ENCODE peak calls at places on chromosomes 16 and 17, in five cellular contexts. V is transverse colon, J is A549, Q is mucosa of descending colon, D is breast epithelium. U is an unnamed sample.

GRCh38 chr17:78933959-78934568 is 8.9 kb upstream of the TIMP2 start:
- DNase-seq in V (peak), J (peak), Q (peak), D (peak), U (peak)

GRCh38 chr17:18041776-18042175 is 2.6 kb downstream of the GID4 start:
- DNase-seq in V (no peak), J (peak), Q (no peak), D (no peak), U (peak)

GRCh38 chr17:66547170-66547865 is 244.9 kb downstream of the PRKCA start:
- DNase-seq in V (no peak), J (peak), Q (no peak), D (no peak), U (peak)

GRCh38 chr16:66903544-66904427 is 14.9 kb downstream of the CDH16 start:
- DNase-seq in V (no peak), J (no peak), Q (no peak), D (no peak), U (no peak)

GRCh38 chr16:11576427-11577289 is 10.1 kb downstream of the LITAF start:
- DNase-seq in V (no peak), J (peak), Q (no peak), D (no peak), U (peak)

GRCh38 chr17:58706351-58707140 is 14.1 kb downstream of the RAD51C start:
- DNase-seq in V (no peak), J (no peak), Q (no peak), D (no peak), U (no peak)

GRCh38 chr17:72360386-72360940 is 239.6 kb downstream of the SOX9 start:
- DNase-seq in V (no peak), J (no peak), Q (no peak), D (no peak), U (no peak)

GRCh38 chr17:82315703-82316358 is 1.6 kb downstream of the CD7 start:
- DNase-seq in V (no peak), J (no peak), Q (no peak), D (no peak), U (no peak)

GRCh38 chr16:35725949-35726348 is 2266.5 kb downstream of the TP53TG3F start:
- DNase-seq in V (no peak), J (no peak), Q (no peak), D (no peak), U (no peak)

GRCh38 chr17:82603981-82604448 is 44.2 kb downstream of the WDR45B start:
- DNase-seq in V (peak), J (no peak), Q (peak), D (no peak), U (peak)

GRCh38 chr17:47719411-47720152 is 13.5 kb upstream of the TBX21 start:
- DNase-seq in V (no peak), J (no peak), Q (no peak), D (no peak), U (peak)

GRCh38 chr16:85563515-85564276 is 49.4 kb upstream of the GSE1 start:
- DNase-seq in V (peak), J (peak), Q (peak), D (no peak), U (peak)

GRCh38 chr16:26863971-26864370 is 202.8 kb upstream of the C16orf82 start:
- DNase-seq in V (no peak), J (no peak), Q (no peak), D (no peak), U (no peak)

GRCh38 chr16:76226011-76226410 is 51.2 kb upstream of the CNTNAP4 start:
- DNase-seq in V (no peak), J (no peak), Q (no peak), D (no peak), U (peak)

GRCh38 chr17:21036361-21036881 is 6.4 kb downstream of the USP22 start:
- DNase-seq in V (no peak), J (no peak), Q (no peak), D (no peak), U (peak)

GRCh38 chr16:88471575-88471974 is 18.5 kb downstream of the ZFPM1 start:
- DNase-seq in V (no peak), J (no peak), Q (no peak), D (no peak), U (no peak)

GRCh38 chr16:58011652-58012051 is 10.4 kb downstream of the USB1 start:
- DNase-seq in V (no peak), J (no peak), Q (no peak), D (no peak), U (peak)

GRCh38 chr17:75909051-75909811 is 4.5 kb upstream of the MRPL38 start:
- DNase-seq in V (no peak), J (no peak), Q (no peak), D (peak), U (no peak)

GRCh38 chr17:5793899-5794298 is 209.6 kb upstream of the NLRP1 start:
- DNase-seq in V (no peak), J (no peak), Q (no peak), D (no peak), U (no peak)

GRCh38 chr16:67915831-67916723 is 15.6 kb downstream of the CTRL start:
- DNase-seq in V (peak), J (no peak), Q (peak), D (no peak), U (no peak)

GRCh38 chr17:32393904-32394303 is 43.9 kb downstream of the ZNF207 start:
- DNase-seq in V (no peak), J (no peak), Q (no peak), D (no peak), U (no peak)

GRCh38 chr17:35807371-35808144 is 1.7 kb upstream of the TAF15 start:
- DNase-seq in V (no peak), J (no peak), Q (no peak), D (no peak), U (peak)

GRCh38 chr17:65888649-65889048 is 303.3 kb downstream of the CEP112 start:
- DNase-seq in V (no peak), J (no peak), Q (no peak), D (no peak), U (peak)

GRCh38 chr16:85611205-85611454 is 2.0 kb upstream of the GSE1 start:
- DNase-seq in V (no peak), J (peak), Q (no peak), D (no peak), U (peak)

GRCh38 chr16:3518292-3518982 is 17.6 kb downstream of the CLUAP1 start:
- DNase-seq in V (no peak), J (no peak), Q (no peak), D (no peak), U (no peak)

GRCh38 chr16:70430667-70431536 is 8.0 kb downstream of the ST3GAL2 start:
- DNase-seq in V (peak), J (no peak), Q (no peak), D (no peak), U (peak)

GRCh38 chr16:27642753-27643152 is 92.8 kb downstream of the KATNIP start:
- DNase-seq in V (no peak), J (peak), Q (no peak), D (no peak), U (peak)

GRCh38 chr16:75011634-75012307 is 12.9 kb downstream of the ZNRF1 start:
- DNase-seq in V (no peak), J (peak), Q (no peak), D (no peak), U (peak)

DNA sequence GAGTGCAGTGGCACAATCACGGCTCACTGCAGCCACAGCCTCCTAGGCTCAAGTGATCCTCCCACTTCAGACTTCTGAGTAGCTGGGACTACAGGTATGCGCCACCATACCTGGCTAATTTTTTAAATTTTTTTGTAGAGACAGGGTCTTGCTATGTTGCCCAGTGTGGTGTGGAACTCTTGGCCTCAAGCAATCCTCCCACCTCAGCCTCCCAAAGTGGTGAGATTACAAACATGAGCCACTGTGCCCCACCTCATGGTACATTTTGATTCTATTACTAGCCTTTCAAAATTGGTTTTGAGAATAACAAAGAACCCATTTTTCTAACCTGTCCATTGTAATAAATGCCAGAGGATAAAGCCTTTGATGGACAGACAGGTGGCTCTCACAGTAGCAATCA is 1.4 kb downstream of the CCDC43 start:
- DNase-seq in V (no peak), J (no peak), Q (no peak), D (no peak), U (no peak)
- H3K4me3 ChIP-seq in V (no peak), J (peak), Q (no peak), D (no peak), U (no peak)

DNA sequence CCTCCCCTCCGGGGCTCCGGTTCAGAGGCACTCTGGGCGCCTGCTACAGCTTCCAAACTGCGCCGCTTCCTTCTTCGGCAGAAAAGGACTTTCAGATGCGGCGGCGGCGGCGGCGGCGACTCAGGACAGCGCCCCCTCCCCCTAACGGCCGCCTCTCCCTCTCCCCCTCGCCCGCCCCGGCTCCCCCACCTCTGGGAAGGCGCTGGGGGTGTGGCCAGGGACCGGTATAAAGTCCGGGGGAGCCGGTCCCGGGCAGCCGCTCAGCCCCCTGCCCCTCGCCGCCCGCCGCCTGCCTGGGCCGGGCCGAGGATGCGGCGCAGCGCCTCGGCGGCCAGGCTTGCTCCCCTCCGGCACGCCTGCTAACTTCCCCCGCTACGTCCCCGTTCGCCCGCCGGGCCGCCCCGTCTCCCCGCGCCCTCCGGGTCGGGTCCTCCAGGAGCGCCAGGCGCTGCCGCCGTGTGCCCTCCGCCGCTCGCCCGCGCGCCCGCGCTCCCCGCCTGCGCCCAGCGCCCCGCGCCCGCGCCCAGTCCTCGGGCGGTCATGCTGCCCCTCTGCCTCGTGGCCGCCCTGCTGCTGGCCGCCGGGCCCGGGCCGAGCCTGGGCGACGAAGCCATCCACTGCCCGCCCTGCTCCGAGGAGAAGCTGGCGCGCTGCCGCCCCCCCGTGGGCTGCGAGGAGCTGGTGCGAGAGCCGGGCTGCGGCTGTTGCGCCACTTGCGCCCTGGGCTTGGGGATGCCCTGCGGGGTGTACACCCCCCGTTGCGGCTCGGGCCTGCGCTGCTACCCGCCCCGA is at the start of gene IGFBP4:
- DNase-seq in V (peak), J (peak), Q (peak), D (peak), U (peak)
- H3K4me3 ChIP-seq in V (peak), J (peak), Q (peak), D (peak), U (peak)

DNA sequence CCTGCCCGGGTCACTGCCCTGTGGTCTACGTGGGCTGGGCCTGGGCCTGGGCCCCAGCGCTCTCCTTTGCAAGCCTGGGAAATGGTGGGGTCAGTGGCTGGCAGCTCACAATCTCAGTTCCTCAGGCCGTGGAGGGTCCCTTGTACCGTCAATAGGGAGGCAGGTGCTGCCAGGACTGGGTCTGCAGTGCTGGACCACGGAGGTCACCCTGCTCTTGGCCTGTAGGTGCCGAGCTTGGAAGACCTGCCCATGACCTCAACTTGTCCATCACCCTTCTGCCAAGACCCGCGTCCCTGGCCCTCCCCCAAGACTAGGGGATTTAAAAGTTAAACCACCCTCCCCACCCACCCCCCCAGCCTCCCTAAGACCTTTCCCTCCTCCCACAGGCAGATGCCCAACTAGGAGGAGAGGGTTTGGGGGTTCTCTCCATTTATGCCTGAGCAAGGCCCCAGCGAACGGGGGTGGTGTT is 2.5 kb downstream of the TBX2 start:
- DNase-seq in V (no peak), J (no peak), Q (no peak), D (no peak), U (no peak)
- H3K4me3 ChIP-seq in V (peak), J (no peak), Q (no peak), D (peak), U (peak)

GRCh38 chr16:56482667-56483236 is 31.4 kb downstream of the OGFOD1 start:
- DNase-seq in V (no peak), J (no peak), Q (no peak), D (no peak), U (no peak)

GRCh38 chr16:56483394-56483793 is 32.0 kb downstream of the OGFOD1 start:
- DNase-seq in V (no peak), J (no peak), Q (no peak), D (no peak), U (no peak)

GRCh38 chr16:56481468-56482112 is 30.2 kb downstream of the OGFOD1 start:
- DNase-seq in V (no peak), J (no peak), Q (no peak), D (no peak), U (no peak)

GRCh38 chr16:56479469-56479868 is 28.1 kb downstream of the OGFOD1 start:
- DNase-seq in V (no peak), J (no peak), Q (no peak), D (no peak), U (no peak)

DNA sequence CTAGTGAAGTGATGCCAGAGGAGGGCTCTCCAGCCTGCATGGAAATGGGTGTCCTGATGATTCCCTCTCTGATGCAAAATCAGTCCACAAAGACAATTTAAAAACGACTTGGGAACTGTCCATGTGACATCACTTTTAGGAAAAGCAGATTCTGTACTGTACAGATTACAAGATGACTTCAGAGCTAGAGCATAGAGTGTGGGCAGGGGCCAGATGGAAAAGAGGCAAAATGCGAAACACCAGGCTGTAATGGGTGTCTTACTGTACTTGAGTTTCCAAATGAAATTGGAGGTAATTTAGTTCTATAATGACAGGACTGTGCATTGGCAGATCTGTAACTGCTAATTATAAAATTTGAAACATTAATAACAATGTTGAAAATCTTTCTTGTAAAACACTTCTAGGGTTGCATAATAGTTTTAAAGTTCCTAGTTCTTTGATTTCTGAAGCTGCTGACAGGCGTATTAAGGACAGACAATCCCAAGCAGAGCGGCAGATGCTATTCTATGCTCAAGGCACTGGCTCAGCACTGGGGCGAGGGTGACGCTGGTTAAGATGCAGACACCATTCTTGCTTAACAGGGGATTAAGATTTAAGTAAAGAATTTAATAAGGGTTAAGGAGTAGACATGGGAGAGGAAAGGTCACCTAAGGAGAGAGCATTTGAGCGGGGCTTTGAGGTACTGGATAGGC is 29.6 kb downstream of the OGFOD1 start:
- DNase-seq in V (no peak), J (no peak), Q (no peak), D (no peak), U (no peak)
- H3K4me3 ChIP-seq in V (no peak), J (no peak), Q (no peak), D (no peak), U (no peak)

GRCh38 chr17:7444682-7445010 is 215 bp upstream of the CHRNB1 start:
- DNase-seq in V (no peak), J (no peak), Q (no peak), D (no peak), U (no peak)
- H3K4me3 ChIP-seq in V (peak), J (no peak), Q (no peak), D (peak), U (no peak)

DNA sequence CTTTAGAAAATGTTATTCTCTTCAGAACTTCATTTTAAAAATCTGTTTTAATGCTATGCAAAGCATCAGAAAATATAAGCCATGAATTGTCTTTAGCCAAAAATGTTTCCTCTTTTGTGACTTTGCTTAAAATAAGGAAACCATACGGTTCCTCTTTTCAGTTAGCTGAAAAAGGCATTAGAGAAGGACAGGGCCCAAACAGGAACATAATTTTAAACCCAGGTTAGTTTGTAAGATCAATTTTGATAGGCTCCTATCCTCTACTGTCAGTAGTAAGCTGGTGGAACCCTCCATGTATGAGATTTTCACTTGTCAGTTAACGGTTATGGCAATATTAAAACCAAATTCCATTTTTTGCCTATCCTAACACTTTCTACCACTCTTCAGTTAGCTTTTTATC is 4.3 kb downstream of the EVI2B start:
- DNase-seq in V (no peak), J (no peak), Q (no peak), D (no peak), U (no peak)
- H3K4me3 ChIP-seq in V (no peak), J (no peak), Q (no peak), D (no peak), U (no peak)

GRCh38 chr16:1774456-1774795 is 1.5 kb upstream of the MRPS34 start:
- DNase-seq in V (no peak), J (no peak), Q (no peak), D (no peak), U (no peak)
- H3K4me3 ChIP-seq in V (peak), J (peak), Q (no peak), D (peak), U (peak)

GRCh38 chr17:45784583-45785372 is 658 bp downstream of the CRHR1 start:
- DNase-seq in V (no peak), J (no peak), Q (no peak), D (no peak), U (peak)
- H3K4me3 ChIP-seq in V (peak), J (peak), Q (no peak), D (peak), U (no peak)

DNA sequence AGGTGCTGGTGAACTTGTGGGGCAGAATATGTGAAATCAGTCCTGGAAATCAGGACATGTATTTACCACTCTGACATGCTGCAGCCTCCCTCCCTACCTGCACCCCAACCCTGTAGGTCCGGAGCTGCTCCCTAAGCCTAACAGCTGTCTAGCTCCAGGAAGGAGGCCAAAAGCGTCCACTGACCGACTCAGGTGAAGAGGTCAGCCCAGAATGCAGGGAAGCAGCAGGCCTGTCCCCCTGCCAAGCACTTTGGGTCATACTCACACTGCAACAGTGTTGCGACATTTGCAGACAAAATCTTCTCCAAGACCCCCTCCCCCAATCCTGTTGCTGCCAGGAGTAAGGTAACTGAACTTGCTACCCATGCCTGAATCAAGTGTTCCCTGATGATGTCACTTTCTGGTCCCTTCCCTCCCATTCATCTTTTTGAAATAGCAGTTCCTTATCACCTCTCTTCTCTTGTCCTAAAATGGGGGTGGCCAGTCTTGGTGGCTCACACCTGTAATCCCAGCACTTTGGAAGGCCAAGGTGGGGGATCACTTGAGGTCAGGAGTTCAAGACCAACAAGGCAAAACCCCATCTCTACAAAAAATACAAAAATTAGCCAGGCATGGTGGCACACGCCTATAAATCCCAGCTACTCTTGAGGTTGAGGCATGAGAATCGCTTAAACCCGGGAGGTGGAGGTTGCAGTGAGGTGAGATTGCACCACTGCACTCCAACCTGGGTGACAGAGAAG is 1.3 kb upstream of the ACLY start:
- DNase-seq in V (no peak), J (peak), Q (no peak), D (no peak), U (no peak)
- H3K4me3 ChIP-seq in V (no peak), J (peak), Q (peak), D (peak), U (peak)

DNA sequence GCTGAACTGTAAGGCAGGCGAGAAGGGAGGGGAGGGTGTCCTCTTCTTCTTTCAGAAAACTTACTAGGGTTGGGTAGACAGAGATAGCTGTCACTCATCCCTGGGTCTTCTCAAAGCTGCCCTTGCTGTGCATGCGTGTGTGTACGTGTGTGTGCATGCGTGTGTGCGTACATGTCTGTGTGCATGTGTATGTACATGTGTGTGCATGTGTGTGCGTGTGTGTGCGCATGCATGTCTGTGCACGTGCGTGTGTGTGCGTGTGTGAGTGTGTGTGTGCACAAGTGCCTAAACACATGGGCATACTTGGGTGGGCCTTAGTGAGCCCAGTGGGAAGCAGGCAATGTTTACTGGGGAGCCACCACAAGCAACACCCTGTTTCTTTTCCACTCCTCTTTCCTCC is 154.8 kb upstream of the TNRC6C start:
- DNase-seq in V (no peak), J (no peak), Q (no peak), D (no peak), U (no peak)
- H3K4me3 ChIP-seq in V (no peak), J (no peak), Q (no peak), D (no peak), U (no peak)